ENCODE peak calls at places on chromosomes 4 and X, in eight cellular contexts. B is stimulated activated CD4-positive, alpha-beta T cell treated with anti-CD3 and anti-CD28 coated beads, Interleukin-4, amount 100 ng/mL, for 24 hours; H is neural crest cell; D is cardiac fibroblast; Y is NCI-H748 treated with DMSO at 0.1 percent for 48 hours; J is AG20443; E is posterior vena cava; S is dermis blood vessel endothelial cell. W is an unnamed sample.

GRCh38 chrX:20499763-20500162 is 233.1 kb upstream of the RPS6KA3 start:
- DNase-seq in D (no peak), S (no peak), Y (no peak), B (no peak), E (no peak), H (no peak), J (no peak), W (no peak)

GRCh38 chrX:39665830-39666518 is 431.8 kb downstream of the BCOR start:
- DNase-seq in Y (no peak), B (no peak), H (no peak), E (no peak), S (peak; percentile 46), J (no peak), D (peak; percentile 62), W (no peak)

GRCh38 chrX:34863906-34864305 is 78.7 kb upstream of the FAM47B start:
- DNase-seq in J (no peak), Y (no peak), S (no peak), B (no peak), E (no peak), D (no peak), H (no peak), W (no peak)

GRCh38 chrX:16633754-16634153 is 16.2 kb upstream of the S100G start:
- DNase-seq in J (no peak), Y (no peak), B (no peak), S (peak; percentile 57), D (peak; percentile 49), H (no peak), E (no peak), W (peak; percentile 32)

GRCh38 chrX:149877636-149878035 is 3.3 kb upstream of the MAGEA8 start:
- DNase-seq in Y (no peak), D (peak; percentile 10), H (no peak), E (no peak), B (no peak), J (no peak), S (no peak), W (no peak)

GRCh38 chr4:158068063-158068462 is 104.8 kb downstream of the GASK1B start:
- DNase-seq in B (no peak), E (no peak), J (peak; percentile 12), H (no peak), Y (no peak), S (peak; percentile 12), D (peak; percentile 36), W (no peak)

GRCh38 chr4:158129649-158130048 is 43.2 kb downstream of the GASK1B start:
- DNase-seq in B (no peak), E (no peak), J (peak; percentile 14), D (peak; percentile 28), Y (no peak), H (no peak), S (no peak), W (no peak)

GRCh38 chr4:15913631-15913970 is 24.9 kb downstream of the FGFBP1 start:
- DNase-seq in D (peak; percentile 97), B (no peak), E (no peak), J (peak; percentile 64), S (peak; percentile 72), H (no peak), Y (no peak), W (peak; percentile 77)

GRCh38 chr4:156764846-156765245 is 206.8 kb downstream of the PDGFC start:
- DNase-seq in J (no peak), S (no peak), H (no peak), D (no peak), E (no peak), Y (no peak), B (no peak), W (no peak)

GRCh38 chr4:14912426-14912825 is 89.9 kb upstream of the CPEB2 start:
- DNase-seq in B (no peak), S (no peak), J (no peak), Y (no peak), H (no peak), E (no peak), D (no peak), W (no peak)

W was measured in pulmonary artery endothelial cell.